ENCODE peak calls at places on chromosomes 13 and 19, in nine cellular contexts. One of them, this sample, is unnamed.

GRCh38 chr19:11657307-11657706 is 60.0 kb downstream of the ZNF627 start:
- DNase-seq in PC-9: peak; percentile 11
- DNase-seq in right atrium auricular region: no peak
- DNase-seq in CD4-positive, CD25-positive, alpha-beta regulatory T cell: no peak
- DNase-seq in psoas muscle: no peak
- DNase-seq in astrocyte: no peak
- DNase-seq in iPS DF 6.9: no peak
- DNase-seq in lower leg skin: no peak
- DNase-seq in skeletal muscle cell: no peak
- DNase-seq in this sample: no peak

GRCh38 chr13:96966415-96967102 is 27.7 kb downstream of the OXGR1 start:
- DNase-seq in psoas muscle: no peak
- DNase-seq in iPS DF 6.9: no peak
- DNase-seq in PC-9: no peak
- DNase-seq in right atrium auricular region: no peak
- DNase-seq in skeletal muscle cell: no peak
- DNase-seq in lower leg skin: no peak
- DNase-seq in astrocyte: no peak
- DNase-seq in CD4-positive, CD25-positive, alpha-beta regulatory T cell: no peak
- DNase-seq in this sample: no peak

GRCh38 chr13:113879506-113880360 is 15.9 kb upstream of the GAS6 start:
- DNase-seq in lower leg skin: no peak
- DNase-seq in CD4-positive, CD25-positive, alpha-beta regulatory T cell: no peak
- DNase-seq in skeletal muscle cell: no peak
- DNase-seq in iPS DF 6.9: no peak
- DNase-seq in right atrium auricular region: peak; percentile 44
- DNase-seq in PC-9: no peak
- DNase-seq in astrocyte: no peak
- DNase-seq in psoas muscle: no peak
- DNase-seq in this sample: no peak

GRCh38 chr13:111666377-111666776 is 345.9 kb downstream of the TEX29 start:
- DNase-seq in skeletal muscle cell: no peak
- DNase-seq in astrocyte: no peak
- DNase-seq in right atrium auricular region: no peak
- DNase-seq in PC-9: no peak
- DNase-seq in lower leg skin: no peak
- DNase-seq in CD4-positive, CD25-positive, alpha-beta regulatory T cell: no peak
- DNase-seq in psoas muscle: no peak
- DNase-seq in iPS DF 6.9: no peak
- DNase-seq in this sample: no peak

GRCh38 chr13:62643799-62644484 is 1228.3 kb upstream of the PCDH20 start:
- DNase-seq in lower leg skin: no peak
- DNase-seq in skeletal muscle cell: no peak
- DNase-seq in right atrium auricular region: no peak
- DNase-seq in astrocyte: no peak
- DNase-seq in PC-9: no peak
- DNase-seq in psoas muscle: no peak
- DNase-seq in CD4-positive, CD25-positive, alpha-beta regulatory T cell: no peak
- DNase-seq in iPS DF 6.9: no peak
- DNase-seq in this sample: no peak

GRCh38 chr13:48125794-48126228 is 30.9 kb upstream of the MED4 start:
- DNase-seq in iPS DF 6.9: no peak
- DNase-seq in skeletal muscle cell: peak; percentile 32
- DNase-seq in psoas muscle: no peak
- DNase-seq in right atrium auricular region: peak; percentile 66
- DNase-seq in astrocyte: peak; percentile 58
- DNase-seq in lower leg skin: no peak
- DNase-seq in CD4-positive, CD25-positive, alpha-beta regulatory T cell: no peak
- DNase-seq in PC-9: no peak
- DNase-seq in this sample: no peak

GRCh38 chr13:74452176-74452575 is 318.0 kb upstream of the KLF12 start:
- DNase-seq in right atrium auricular region: no peak
- DNase-seq in psoas muscle: no peak
- DNase-seq in lower leg skin: no peak
- DNase-seq in astrocyte: no peak
- DNase-seq in skeletal muscle cell: no peak
- DNase-seq in PC-9: no peak
- DNase-seq in iPS DF 6.9: no peak
- DNase-seq in CD4-positive, CD25-positive, alpha-beta regulatory T cell: no peak
- DNase-seq in this sample: no peak

GRCh38 chr13:22141636-22142035 is 470.8 kb downstream of the FGF9 start:
- DNase-seq in CD4-positive, CD25-positive, alpha-beta regulatory T cell: no peak
- DNase-seq in iPS DF 6.9: no peak
- DNase-seq in skeletal muscle cell: no peak
- DNase-seq in astrocyte: no peak
- DNase-seq in lower leg skin: no peak
- DNase-seq in PC-9: no peak
- DNase-seq in right atrium auricular region: no peak
- DNase-seq in psoas muscle: no peak
- DNase-seq in this sample: no peak

GRCh38 chr13:102000764-102001163 is 401.1 kb downstream of the FGF14 start:
- DNase-seq in right atrium auricular region: no peak
- DNase-seq in skeletal muscle cell: no peak
- DNase-seq in CD4-positive, CD25-positive, alpha-beta regulatory T cell: no peak
- DNase-seq in iPS DF 6.9: no peak
- DNase-seq in psoas muscle: no peak
- DNase-seq in lower leg skin: no peak
- DNase-seq in astrocyte: no peak
- DNase-seq in PC-9: no peak
- DNase-seq in this sample: no peak

GRCh38 chr19:37654525-37654832 is 786 bp downstream of the ZFP30 start:
- DNase-seq in skeletal muscle cell: no peak
- DNase-seq in astrocyte: peak; percentile 37
- DNase-seq in iPS DF 6.9: no peak
- DNase-seq in right atrium auricular region: no peak
- DNase-seq in CD4-positive, CD25-positive, alpha-beta regulatory T cell: peak; percentile 22
- DNase-seq in PC-9: peak; percentile 2
- DNase-seq in lower leg skin: no peak
- DNase-seq in psoas muscle: no peak
- DNase-seq in this sample: no peak

GRCh38 chr19:35622750-35623149 is 6.1 kb upstream of the RBM42 start:
- DNase-seq in skeletal muscle cell: no peak
- DNase-seq in right atrium auricular region: no peak
- DNase-seq in astrocyte: no peak
- DNase-seq in CD4-positive, CD25-positive, alpha-beta regulatory T cell: no peak
- DNase-seq in PC-9: no peak
- DNase-seq in iPS DF 6.9: no peak
- DNase-seq in psoas muscle: no peak
- DNase-seq in lower leg skin: no peak
- DNase-seq in this sample: no peak

DNA sequence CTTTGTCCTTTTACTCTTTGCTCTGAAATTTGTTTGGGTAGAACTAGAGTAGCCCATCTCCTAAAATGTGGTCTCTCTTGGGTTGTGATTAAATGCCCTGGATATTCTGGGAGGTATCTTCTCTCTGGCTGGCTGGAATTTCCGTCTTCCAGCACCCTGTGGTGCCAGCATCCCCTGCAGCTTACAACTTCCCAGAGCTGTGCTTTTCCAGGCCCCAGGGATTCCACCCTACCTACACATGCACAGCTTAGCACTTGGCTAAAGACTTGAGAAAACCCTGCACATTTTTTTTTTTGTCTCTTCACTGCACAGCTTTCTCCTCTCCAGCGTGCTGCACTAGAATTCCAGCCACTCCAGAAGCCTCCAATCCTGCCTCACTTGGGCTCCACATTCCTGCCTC is 334.7 kb downstream of the IRS2 start:
- DNase-seq in right atrium auricular region: no peak
- DNase-seq in PC-9: no peak
- DNase-seq in CD4-positive, CD25-positive, alpha-beta regulatory T cell: no peak
- DNase-seq in astrocyte: no peak
- DNase-seq in psoas muscle: no peak
- DNase-seq in lower leg skin: no peak
- DNase-seq in skeletal muscle cell: no peak
- DNase-seq in iPS DF 6.9: no peak
- DNase-seq in this sample: no peak
- H3K4me3 ChIP-seq in right atrium auricular region: no peak overlapping the region
- H3K4me3 ChIP-seq in PC-9: no peak overlapping the region
- H3K4me3 ChIP-seq in CD4-positive, CD25-positive, alpha-beta regulatory T cell: no peak overlapping the region
- H3K4me3 ChIP-seq in astrocyte: no peak overlapping the region
- H3K4me3 ChIP-seq in psoas muscle: no peak overlapping the region
- H3K4me3 ChIP-seq in lower leg skin: no peak overlapping the region
- H3K4me3 ChIP-seq in skeletal muscle cell: no peak overlapping the region
- H3K4me3 ChIP-seq in iPS DF 6.9: no peak overlapping the region
- H3K4me3 ChIP-seq in this sample: no peak overlapping the region

GRCh38 chr19:45972081-45972943 is 1.4 kb downstream of the NOVA2 start:
- DNase-seq in CD4-positive, CD25-positive, alpha-beta regulatory T cell: peak; percentile 44
- DNase-seq in psoas muscle: no peak
- DNase-seq in PC-9: no peak
- DNase-seq in astrocyte: no peak
- DNase-seq in right atrium auricular region: no peak
- DNase-seq in lower leg skin: peak; percentile 21
- DNase-seq in skeletal muscle cell: no peak
- DNase-seq in iPS DF 6.9: no peak
- DNase-seq in this sample: no peak

GRCh38 chr19:45971260-45971902 is 2.3 kb downstream of the NOVA2 start:
- DNase-seq in lower leg skin: no peak
- DNase-seq in iPS DF 6.9: no peak
- DNase-seq in astrocyte: no peak
- DNase-seq in right atrium auricular region: no peak
- DNase-seq in PC-9: no peak
- DNase-seq in psoas muscle: no peak
- DNase-seq in CD4-positive, CD25-positive, alpha-beta regulatory T cell: no peak
- DNase-seq in skeletal muscle cell: no peak
- DNase-seq in this sample: no peak

GRCh38 chr19:45972944-45973525 is 630 bp downstream of the NOVA2 start:
- DNase-seq in right atrium auricular region: no peak
- DNase-seq in psoas muscle: no peak
- DNase-seq in lower leg skin: no peak
- DNase-seq in astrocyte: no peak
- DNase-seq in iPS DF 6.9: no peak
- DNase-seq in skeletal muscle cell: no peak
- DNase-seq in PC-9: no peak
- DNase-seq in CD4-positive, CD25-positive, alpha-beta regulatory T cell: no peak
- DNase-seq in this sample: no peak

GRCh38 chr19:45975296-45975695 is 1.6 kb upstream of the NOVA2 start:
- DNase-seq in PC-9: no peak
- DNase-seq in skeletal muscle cell: no peak
- DNase-seq in psoas muscle: no peak
- DNase-seq in iPS DF 6.9: no peak
- DNase-seq in right atrium auricular region: no peak
- DNase-seq in CD4-positive, CD25-positive, alpha-beta regulatory T cell: no peak
- DNase-seq in astrocyte: no peak
- DNase-seq in lower leg skin: no peak
- DNase-seq in this sample: no peak

GRCh38 chr19:45973564-45974338 is at the start of gene NOVA2:
- DNase-seq in astrocyte: peak; percentile 64
- DNase-seq in PC-9: peak; percentile 39
- DNase-seq in iPS DF 6.9: peak; percentile 79
- DNase-seq in lower leg skin: no peak
- DNase-seq in psoas muscle: peak; percentile 81
- DNase-seq in skeletal muscle cell: no peak
- DNase-seq in CD4-positive, CD25-positive, alpha-beta regulatory T cell: no peak
- DNase-seq in right atrium auricular region: peak; percentile 69
- DNase-seq in this sample: no peak
- H3K4me3 ChIP-seq in astrocyte: peak within 1 kb of the TSS; percentile 45
- H3K4me3 ChIP-seq in PC-9: no peak within 1 kb of the TSS
- H3K4me3 ChIP-seq in iPS DF 6.9: peak within 1 kb of the TSS; percentile 71
- H3K4me3 ChIP-seq in lower leg skin: no peak within 1 kb of the TSS
- H3K4me3 ChIP-seq in psoas muscle: peak within 1 kb of the TSS; percentile 52
- H3K4me3 ChIP-seq in skeletal muscle cell: peak within 1 kb of the TSS; percentile 36
- H3K4me3 ChIP-seq in CD4-positive, CD25-positive, alpha-beta regulatory T cell: no peak within 1 kb of the TSS
- H3K4me3 ChIP-seq in right atrium auricular region: peak within 1 kb of the TSS; percentile 46
- H3K4me3 ChIP-seq in this sample: no peak within 1 kb of the TSS

GRCh38 chr13:79402679-79403078 is 3.4 kb downstream of the RBM26 start:
- DNase-seq in right atrium auricular region: no peak
- DNase-seq in CD4-positive, CD25-positive, alpha-beta regulatory T cell: no peak
- DNase-seq in lower leg skin: no peak
- DNase-seq in PC-9: no peak
- DNase-seq in iPS DF 6.9: no peak
- DNase-seq in astrocyte: no peak
- DNase-seq in skeletal muscle cell: no peak
- DNase-seq in psoas muscle: no peak
- DNase-seq in this sample: no peak

GRCh38 chr13:79404361-79404760 is 1.7 kb downstream of the RBM26 start:
- DNase-seq in right atrium auricular region: no peak
- DNase-seq in astrocyte: no peak
- DNase-seq in PC-9: no peak
- DNase-seq in iPS DF 6.9: no peak
- DNase-seq in CD4-positive, CD25-positive, alpha-beta regulatory T cell: no peak
- DNase-seq in skeletal muscle cell: no peak
- DNase-seq in psoas muscle: no peak
- DNase-seq in lower leg skin: no peak
- DNase-seq in this sample: no peak

GRCh38 chr13:79403113-79403512 is 2.9 kb downstream of the RBM26 start:
- DNase-seq in CD4-positive, CD25-positive, alpha-beta regulatory T cell: no peak
- DNase-seq in psoas muscle: no peak
- DNase-seq in right atrium auricular region: no peak
- DNase-seq in skeletal muscle cell: no peak
- DNase-seq in lower leg skin: no peak
- DNase-seq in astrocyte: no peak
- DNase-seq in iPS DF 6.9: no peak
- DNase-seq in PC-9: no peak
- DNase-seq in this sample: no peak

GRCh38 chr13:79401259-79402071 is 4.6 kb downstream of the RBM26 start:
- DNase-seq in iPS DF 6.9: no peak
- DNase-seq in CD4-positive, CD25-positive, alpha-beta regulatory T cell: peak; percentile 39
- DNase-seq in astrocyte: no peak
- DNase-seq in right atrium auricular region: no peak
- DNase-seq in PC-9: no peak
- DNase-seq in skeletal muscle cell: no peak
- DNase-seq in lower leg skin: no peak
- DNase-seq in psoas muscle: no peak
- DNase-seq in this sample: no peak

DNA sequence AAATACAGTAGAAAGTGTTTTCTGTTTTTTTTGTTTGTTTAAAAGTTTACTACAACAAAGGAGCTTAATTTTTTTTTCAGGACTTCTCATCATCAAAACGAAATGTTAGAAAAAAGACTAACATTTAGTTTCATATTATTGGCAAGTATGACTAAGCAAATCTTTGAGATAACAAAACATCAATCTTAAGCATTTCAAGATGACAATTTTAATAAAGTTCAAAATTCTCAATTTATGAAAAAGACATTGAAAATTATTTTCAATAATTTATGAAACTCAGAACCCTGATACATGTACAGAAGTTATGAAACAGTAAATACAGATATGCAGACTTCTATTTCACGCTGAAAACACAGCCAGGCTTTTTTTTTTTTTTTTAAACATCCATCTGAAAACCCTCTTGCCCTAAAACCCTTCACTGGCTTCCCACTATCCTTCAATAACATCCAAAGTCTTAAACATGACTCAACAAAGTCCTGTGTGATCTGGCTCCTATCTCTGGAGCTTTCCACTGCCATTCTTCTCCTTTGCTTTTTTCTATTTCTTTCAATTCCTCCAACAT is 3.9 kb downstream of the RBM26 start:
- DNase-seq in skeletal muscle cell: no peak
- DNase-seq in CD4-positive, CD25-positive, alpha-beta regulatory T cell: no peak
- DNase-seq in right atrium auricular region: no peak
- DNase-seq in astrocyte: no peak
- DNase-seq in lower leg skin: no peak
- DNase-seq in PC-9: no peak
- DNase-seq in iPS DF 6.9: no peak
- DNase-seq in psoas muscle: no peak
- DNase-seq in this sample: no peak
- H3K4me3 ChIP-seq in skeletal muscle cell: no peak overlapping the region
- H3K4me3 ChIP-seq in CD4-positive, CD25-positive, alpha-beta regulatory T cell: peak overlapping the region; percentile 96
- H3K4me3 ChIP-seq in right atrium auricular region: no peak overlapping the region
- H3K4me3 ChIP-seq in astrocyte: no peak overlapping the region
- H3K4me3 ChIP-seq in lower leg skin: no peak overlapping the region
- H3K4me3 ChIP-seq in PC-9: peak overlapping the region; percentile 90
- H3K4me3 ChIP-seq in iPS DF 6.9: no peak overlapping the region
- H3K4me3 ChIP-seq in psoas muscle: peak overlapping the region; percentile 72
- H3K4me3 ChIP-seq in this sample: no peak overlapping the region

GRCh38 chr13:94829801-94830200 is 117.5 kb upstream of the SOX21 start:
- DNase-seq in skeletal muscle cell: no peak
- DNase-seq in psoas muscle: no peak
- DNase-seq in CD4-positive, CD25-positive, alpha-beta regulatory T cell: no peak
- DNase-seq in right atrium auricular region: no peak
- DNase-seq in lower leg skin: no peak
- DNase-seq in PC-9: no peak
- DNase-seq in astrocyte: no peak
- DNase-seq in iPS DF 6.9: no peak
- DNase-seq in this sample: no peak
- H3K4me3 ChIP-seq in skeletal muscle cell: no peak overlapping the region
- H3K4me3 ChIP-seq in psoas muscle: no peak overlapping the region
- H3K4me3 ChIP-seq in CD4-positive, CD25-positive, alpha-beta regulatory T cell: no peak overlapping the region
- H3K4me3 ChIP-seq in right atrium auricular region: no peak overlapping the region
- H3K4me3 ChIP-seq in lower leg skin: no peak overlapping the region
- H3K4me3 ChIP-seq in PC-9: no peak overlapping the region
- H3K4me3 ChIP-seq in astrocyte: no peak overlapping the region
- H3K4me3 ChIP-seq in iPS DF 6.9: no peak overlapping the region
- H3K4me3 ChIP-seq in this sample: no peak overlapping the region